ENCODE peak calls at places on chromosomes 13 and 19, in four cellular contexts. F, C, R and P are unnamed samples.

GRCh38 chr13:40477623-40478608 is 188.5 kb downstream of the FOXO1 start:
- DNase-seq in R (no peak), C (no peak), F (peak), P (no peak)

GRCh38 chr13:25037057-25037813 is 58.7 kb upstream of the PABPC3 start:
- DNase-seq in C (no peak), R (peak), F (peak), P (peak)

GRCh38 chr13:43289458-43290255 is 266.3 kb downstream of the DNAJC15 start:
- DNase-seq in F (no peak), R (no peak), C (no peak), P (no peak)

GRCh38 chr13:87089391-87089790 is 581.8 kb upstream of the SLITRK5 start:
- DNase-seq in F (no peak), R (no peak), C (no peak), P (no peak)

GRCh38 chr13:110221331-110221730 is 85.6 kb downstream of the COL4A1 start:
- DNase-seq in F (no peak), R (no peak), C (no peak), P (no peak)

GRCh38 chr13:40271931-40272775 is 394.3 kb downstream of the FOXO1 start:
- DNase-seq in R (no peak), C (no peak), F (no peak), P (no peak)

GRCh38 chr13:75685239-75685697 is 49.1 kb downstream of the LMO7 start:
- DNase-seq in F (peak), C (no peak), R (no peak), P (no peak)

GRCh38 chr19:4234142-4234861 is 5.0 kb downstream of the EBI3 start:
- DNase-seq in F (peak), R (no peak), C (no peak), P (no peak)

GRCh38 chr19:16369664-16370576 is 45.3 kb downstream of the KLF2 start:
- DNase-seq in F (no peak), C (no peak), R (no peak), P (no peak)

DNA sequence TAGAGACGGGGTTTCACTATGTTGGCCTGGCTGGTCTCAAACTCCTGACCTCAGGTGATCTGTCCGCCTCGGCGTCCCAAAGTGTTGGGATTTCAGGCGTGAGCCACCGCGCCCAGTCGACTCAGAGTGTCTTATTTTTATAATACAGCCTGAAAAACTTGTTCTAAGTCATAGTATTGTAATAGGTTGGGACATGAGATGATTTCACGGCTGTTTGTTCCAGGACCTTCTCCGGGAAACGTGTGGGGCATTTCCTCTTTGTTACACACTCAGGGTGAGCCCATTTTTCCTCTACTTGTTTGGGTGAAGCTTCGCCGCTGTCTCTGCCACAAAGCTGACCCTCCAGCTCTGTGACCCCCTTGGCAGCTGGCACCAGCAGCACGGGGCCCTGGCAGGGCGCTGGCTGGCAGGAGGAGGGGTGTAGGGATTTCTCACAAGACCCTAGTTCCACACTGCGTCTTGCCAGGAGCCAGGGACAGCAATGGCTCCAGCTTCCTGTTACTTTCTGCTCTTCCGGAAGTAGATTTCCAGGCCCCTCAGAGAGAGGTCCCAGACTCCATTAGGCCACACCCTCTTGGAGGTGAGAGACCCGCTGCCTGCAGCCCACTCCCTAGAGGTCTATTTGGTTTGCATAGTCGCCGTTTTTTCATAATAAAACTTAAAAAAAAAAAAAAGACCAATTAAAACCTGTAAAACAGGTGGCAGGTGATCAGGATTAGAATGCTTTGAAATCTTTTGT is 15.6 kb downstream of the FGF21 start:
- DNase-seq in C (no peak), R (peak), F (no peak), P (no peak)
- TF ChIP-seq JUN in C (no peak), R (no peak), F (no peak), P (no peak)

GRCh38 chr19:18940791-18941627 is at the start of gene HOMER3:
- DNase-seq in C (peak), R (peak), F (no peak), P (peak)

GRCh38 chr19:18942692-18943091 is 1.7 kb upstream of the HOMER3 start:
- DNase-seq in R (no peak), C (no peak), F (no peak), P (no peak)

GRCh38 chr19:18941628-18942354 is 774 bp upstream of the HOMER3 start:
- DNase-seq in C (no peak), F (peak), R (no peak), P (peak)

GRCh38 chr19:18939163-18939562 is 1.9 kb downstream of the HOMER3 start:
- DNase-seq in F (no peak), R (no peak), C (no peak), P (no peak)

DNA sequence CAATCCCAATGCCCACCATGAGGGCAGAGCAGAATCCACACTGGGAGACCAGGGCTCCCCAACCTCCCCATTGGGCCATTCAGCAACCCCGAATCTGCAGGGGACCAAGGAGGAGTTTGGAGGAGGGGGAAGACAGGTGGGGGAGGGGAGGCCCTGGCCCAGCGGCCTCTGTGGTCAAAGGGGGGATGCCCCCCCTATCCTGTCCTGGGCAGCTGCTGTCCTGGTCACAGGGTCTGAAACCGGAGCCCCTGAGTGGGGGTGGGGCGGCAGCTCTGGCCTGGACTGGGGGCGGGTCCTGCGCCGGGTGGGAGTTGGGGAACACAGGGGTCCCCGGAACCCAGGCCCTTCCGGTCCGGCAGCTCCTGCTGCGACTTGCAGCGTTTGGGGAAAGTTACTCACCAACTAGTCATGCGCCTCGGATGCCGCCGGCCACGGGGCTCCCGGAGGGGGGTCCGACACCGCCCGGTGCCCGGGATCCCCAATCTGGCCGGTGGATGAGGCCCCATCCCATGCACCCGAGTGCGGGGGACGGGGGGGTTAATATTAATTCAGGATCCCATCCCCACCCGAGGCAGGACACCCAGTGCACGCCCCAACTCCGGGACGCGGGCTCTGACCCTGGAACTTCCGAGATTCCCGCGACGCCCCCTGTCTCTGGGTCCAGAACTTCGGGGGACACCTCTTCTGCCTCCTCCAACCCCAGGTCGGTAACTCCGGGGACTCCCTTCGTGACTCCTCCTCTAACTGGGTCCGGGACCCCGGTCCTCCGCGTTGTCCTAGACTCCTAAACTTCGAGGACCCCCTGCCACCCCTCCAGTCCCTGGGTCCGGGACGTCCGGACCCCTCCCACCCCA is 868 bp downstream of the HOMER3 start:
- DNase-seq in R (no peak), F (no peak), C (peak), P (peak)
- TF ChIP-seq HMGXB4 in R (no peak), F (no peak), C (no peak), P (no peak)

GRCh38 chr13:102392810-102393209 is 9.0 kb downstream of the FGF14 start:
- DNase-seq in R (no peak), C (no peak), F (no peak), P (no peak)

GRCh38 chr13:102395939-102396338 is 5.9 kb downstream of the FGF14 start:
- DNase-seq in R (no peak), C (no peak), F (no peak), P (no peak)

GRCh38 chr13:102395174-102395573 is 6.7 kb downstream of the FGF14 start:
- DNase-seq in C (no peak), F (no peak), R (no peak), P (no peak)

GRCh38 chr13:102399791-102400618 is 1.8 kb downstream of the FGF14 start:
- DNase-seq in F (no peak), R (no peak), C (peak), P (peak)

DNA sequence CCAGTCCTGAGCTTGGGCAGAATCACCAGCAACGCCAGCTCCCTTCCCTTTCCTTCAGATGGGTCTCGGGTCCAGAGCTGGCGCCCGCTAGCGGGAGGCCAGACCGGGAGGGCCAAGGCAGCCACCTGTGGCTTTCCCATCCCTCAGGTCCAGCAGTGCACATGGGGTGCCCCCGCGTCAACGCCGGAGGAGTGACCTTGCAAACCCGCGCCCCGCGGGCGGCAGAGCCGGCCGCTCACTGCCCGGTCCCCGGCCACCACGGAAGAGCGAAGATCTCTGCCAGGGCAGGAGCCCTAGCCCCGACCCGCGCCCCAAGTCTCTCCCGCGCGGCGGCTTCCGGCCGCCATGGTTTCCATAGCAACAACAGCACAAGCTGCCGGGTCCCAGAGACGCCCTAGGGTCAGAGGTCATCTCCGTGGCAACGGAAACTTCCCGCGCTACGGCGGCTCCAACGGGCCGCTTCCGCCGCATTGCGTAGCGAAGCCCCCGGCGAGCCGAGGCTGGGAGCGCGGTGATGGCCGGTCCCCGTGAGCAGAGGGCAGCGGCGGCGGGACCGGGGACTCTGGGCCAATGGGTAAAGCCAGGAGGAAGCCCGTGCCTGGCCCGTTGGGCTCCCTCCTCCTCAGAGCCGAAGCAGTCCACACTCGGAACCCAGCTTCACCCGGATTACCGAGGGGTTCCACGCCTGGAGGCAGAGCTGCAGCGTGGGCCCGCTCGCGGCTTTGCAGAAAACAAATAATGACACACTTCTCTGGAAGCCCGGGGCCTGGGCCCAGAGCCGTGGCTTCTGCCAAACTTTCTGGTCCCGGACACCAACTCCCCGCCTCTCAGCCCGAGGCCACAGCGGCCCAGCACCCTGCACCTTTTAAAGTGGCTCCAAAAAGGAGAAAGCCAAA is 7.4 kb downstream of the FGF14 start:
- DNase-seq in R (peak), F (no peak), C (peak), P (peak)
- TF ChIP-seq JUN in R (no peak), F (no peak), C (no peak), P (no peak)

GRCh38 chr19:51792932-51793331 is 2.0 kb upstream of the FPR3 start:
- DNase-seq in R (no peak), C (no peak), F (no peak), P (no peak)

GRCh38 chr19:51793994-51794393 is 963 bp upstream of the FPR3 start:
- DNase-seq in F (no peak), C (no peak), R (no peak), P (no peak)

GRCh38 chr19:51796195-51796679 is 1.3 kb downstream of the FPR3 start:
- DNase-seq in F (no peak), C (no peak), R (peak), P (no peak)

GRCh38 chr19:51798127-51798526 is 3.2 kb downstream of the FPR3 start:
- DNase-seq in F (no peak), C (no peak), R (no peak), P (no peak)

GRCh38 chr19:51794865-51795490 is at the start of gene FPR3:
- DNase-seq in F (no peak), C (no peak), R (no peak), P (no peak)
- TF ChIP-seq HMGXB4 in F (no peak), C (no peak), R (no peak), P (no peak)